ENCODE peak calls at places on chromosomes 4 and X, in eight cellular contexts. Q, H, L, Z, X, R, B and W are unnamed samples. For H3K27me3 and H3K36me3, the result is how much of the 10 kb centered on the place peaks cover.

GRCh38 chrX:68945603-68946228 is 116.9 kb downstream of the EFNB1 start:
- DNase-seq in X (no peak), B (peak), H (no peak), R (peak), Z (no peak), Q (peak), L (peak), W (peak)

GRCh38 chr4:38099908-38100407 is 139.8 kb downstream of the PTTG2 start:
- DNase-seq in L (no peak), Q (no peak), B (no peak), Z (no peak), X (no peak), R (peak), H (no peak), W (no peak)

GRCh38 chrX:23557070-23557469 is 110.2 kb upstream of the PRDX4 start:
- DNase-seq in B (peak), L (no peak), Z (no peak), H (no peak), X (no peak), R (peak), Q (no peak), W (no peak)

GRCh38 chrX:119399772-119400101 is 601 bp downstream of the SLC25A43 start:
- DNase-seq in Q (no peak), H (no peak), B (no peak), X (no peak), L (no peak), Z (no peak), R (peak), W (no peak)

GRCh38 chr4:1599491-1600210 is 84.5 kb downstream of the FAM53A start:
- DNase-seq in H (no peak), Q (no peak), R (no peak), Z (no peak), B (no peak), X (peak), L (no peak), W (peak)

GRCh38 chr4:57094482-57095223 is 15.5 kb downstream of the IGFBP7 start:
- DNase-seq in Q (no peak), Z (no peak), H (no peak), R (peak), L (no peak), B (no peak), X (no peak), W (no peak)

GRCh38 chrX:40154853-40155616 is 57.3 kb upstream of the BCOR start:
- DNase-seq in Z (peak), X (peak), H (peak), Q (peak), L (peak), B (no peak), R (peak), W (peak)

GRCh38 chrX:48165246-48165645 is 31.3 kb downstream of the SSX5 start:
- DNase-seq in Z (no peak), Q (no peak), L (no peak), B (no peak), R (no peak), H (no peak), X (no peak), W (no peak)

GRCh38 chrX:10197597-10198210 is 40.9 kb downstream of the CLCN4 start:
- DNase-seq in X (no peak), Z (no peak), H (peak), B (no peak), L (no peak), R (peak), Q (no peak), W (no peak)

GRCh38 chr4:144591401-144591800 is 54.6 kb upstream of the HHIP start:
- DNase-seq in R (peak), Z (no peak), Q (no peak), X (no peak), B (no peak), H (no peak), L (peak), W (no peak)

GRCh38 chr4:108118505-108118904 is 50.2 kb downstream of the LEF1 start:
- DNase-seq in Q (peak), Z (no peak), H (no peak), R (no peak), X (no peak), L (no peak), B (no peak), W (no peak)

GRCh38 chr4:8198206-8198905 is 734 bp upstream of the SH3TC1 start:
- DNase-seq in L (no peak), R (no peak), H (no peak), Z (no peak), Q (no peak), X (peak), B (no peak), W (no peak)

GRCh38 chrX:134537179-134537945 is 77.4 kb downstream of the HPRT1 start:
- DNase-seq in Z (no peak), X (no peak), Q (peak), H (no peak), B (no peak), R (peak), L (no peak), W (no peak)

GRCh38 chrX:114619874-114620273 is 36.0 kb downstream of the HTR2C start:
- DNase-seq in X (no peak), R (peak), Q (peak), Z (no peak), L (no peak), H (no peak), B (peak), W (peak)

GRCh38 chrX:121902463-121902862 is 855.1 kb downstream of the GLUD2 start:
- DNase-seq in L (no peak), X (no peak), R (peak), B (no peak), Z (no peak), Q (no peak), H (no peak), W (no peak)

GRCh38 chrX:45755719-45756118 is 555.0 kb upstream of the DIPK2B start:
- DNase-seq in X (no peak), R (no peak), H (no peak), B (no peak), Z (no peak), L (no peak), Q (no peak), W (no peak)

GRCh38 chr4:98151145-98151929 is 8.1 kb upstream of the STPG2 start:
- DNase-seq in Z (no peak), R (no peak), B (no peak), X (no peak), Q (no peak), L (no peak), H (no peak), W (no peak)

GRCh38 chr4:83082777-83083176 is 31.8 kb downstream of the PLAC8 start:
- DNase-seq in Z (no peak), H (no peak), L (no peak), B (no peak), Q (no peak), X (no peak), R (peak), W (no peak)

GRCh38 chrX:153516055-153516454 is 1.4 kb upstream of the ATP2B3 start:
- DNase-seq in L (no peak), B (no peak), H (no peak), X (no peak), Q (no peak), Z (no peak), R (no peak), W (no peak)

GRCh38 chr4:166366012-166366411 is 493.0 kb downstream of the TLL1 start:
- DNase-seq in Z (no peak), Q (no peak), B (no peak), H (no peak), L (no peak), R (no peak), X (no peak), W (no peak)

GRCh38 chr4:89645512-89645911 is 191.4 kb downstream of the SNCA start:
- DNase-seq in X (no peak), B (no peak), Z (no peak), Q (no peak), L (no peak), R (no peak), H (no peak), W (no peak)

GRCh38 chrX:57951666-57952319 is 41.5 kb upstream of the ZXDA start:
- DNase-seq in Z (peak), Q (no peak), H (peak), X (no peak), R (no peak), B (no peak), L (no peak), W (no peak)

GRCh38 chr4:162274354-162274753 is 110.6 kb upstream of the FSTL5 start:
- DNase-seq in R (no peak), B (peak), Z (no peak), L (no peak), Q (no peak), H (no peak), X (no peak), W (no peak)

GRCh38 chr4:111066447-111066846 is 443.6 kb upstream of the PITX2 start:
- DNase-seq in X (no peak), Q (no peak), L (no peak), H (no peak), Z (no peak), B (no peak), R (no peak), W (no peak)

GRCh38 chrX:2552621-2553297 is 52.0 kb upstream of the DHRSX start:
- DNase-seq in X (no peak), B (no peak), R (peak), H (no peak), L (no peak), Q (no peak), Z (no peak), W (no peak)

GRCh38 chr4:68617003-68617698 is 41.0 kb upstream of the UGT2B17 start:
- DNase-seq in X (no peak), H (no peak), R (no peak), B (no peak), Z (no peak), L (no peak), Q (no peak), W (no peak)

GRCh38 chr4:25154594-25155265 is 5.5 kb downstream of the SEPSECS start:
- DNase-seq in H (no peak), B (no peak), Z (no peak), L (no peak), R (no peak), X (no peak), Q (no peak), W (no peak)

GRCh38 chrX:9907645-9908387 is 59.3 kb upstream of the CLDN34 start:
- DNase-seq in L (no peak), Z (no peak), B (no peak), H (no peak), Q (no peak), X (no peak), R (peak), W (no peak)

DNA sequence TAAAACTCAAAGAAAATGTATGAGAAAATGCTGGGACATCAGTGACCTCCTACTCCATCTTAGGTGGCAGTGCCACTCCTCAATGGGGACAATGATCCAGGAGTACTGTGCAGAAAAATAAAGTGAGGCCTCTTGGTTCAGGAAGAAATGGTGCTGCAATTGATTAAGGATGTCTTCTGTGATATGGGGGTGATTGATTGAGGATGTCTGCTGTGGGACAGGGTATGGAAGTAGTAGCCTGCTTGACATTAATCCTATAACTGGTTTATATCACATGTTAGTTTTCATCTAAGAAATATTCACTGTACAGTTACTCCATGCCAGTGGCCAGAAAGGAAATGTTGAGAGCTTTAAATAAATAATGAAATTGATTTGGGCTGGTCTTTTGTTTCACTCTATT is 20.5 kb downstream of the OTOP1 start:
- DNase-seq in H (no peak), L (no peak), X (no peak), Q (no peak), B (no peak), Z (no peak), R (no peak), W (no peak)
- H3K27me3 ChIP-seq in H (under half), L (under half), X (under half), Q (under half), B (under half), Z (under half), R (under half), W (under half)

GRCh38 chr4:15776871-15777648 is 1.1 kb upstream of the CD38 start:
- DNase-seq in Q (no peak), H (peak), L (no peak), B (peak), Z (no peak), R (no peak), X (no peak), W (no peak)
- H3K4me3 ChIP-seq in Q (no peak), H (no peak), L (no peak), B (peak), Z (no peak), R (no peak), X (no peak), W (no peak)

GRCh38 chr4:6299875-6300274 is 30.2 kb downstream of the WFS1 start:
- DNase-seq in L (no peak), H (no peak), Z (no peak), B (no peak), X (no peak), Q (no peak), R (no peak), W (no peak)
- H3K36me3 ChIP-seq in L (half or more), H (under half), Z (under half), B (under half), X (half or more), Q (under half), R (under half), W (under half)

GRCh38 chrX:154804564-154804956 is 725 bp downstream of the MPP1 start:
- DNase-seq in Z (no peak), R (no peak), L (no peak), H (no peak), Q (no peak), X (no peak), B (no peak), W (no peak)
- H3K27me3 ChIP-seq in Z (under half), R (under half), L (under half), H (under half), Q (under half), X (under half), B (under half), W (under half)

GRCh38 chr4:152351080-152351479 is 184.8 kb downstream of the FBXW7 start:
- DNase-seq in Q (no peak), H (no peak), Z (no peak), L (no peak), B (no peak), X (no peak), R (no peak), W (no peak)

GRCh38 chr4:152352645-152353116 is 183.2 kb downstream of the FBXW7 start:
- DNase-seq in H (peak), L (peak), B (peak), R (peak), Q (no peak), X (no peak), Z (peak), W (peak)

GRCh38 chr4:152346979-152347378 is 188.9 kb downstream of the FBXW7 start:
- DNase-seq in H (no peak), R (no peak), B (no peak), Q (no peak), L (no peak), Z (no peak), X (no peak), W (no peak)

GRCh38 chr4:152352215-152352614 is 183.7 kb downstream of the FBXW7 start:
- DNase-seq in Q (no peak), B (no peak), Z (no peak), L (no peak), H (no peak), R (no peak), X (no peak), W (no peak)

DNA sequence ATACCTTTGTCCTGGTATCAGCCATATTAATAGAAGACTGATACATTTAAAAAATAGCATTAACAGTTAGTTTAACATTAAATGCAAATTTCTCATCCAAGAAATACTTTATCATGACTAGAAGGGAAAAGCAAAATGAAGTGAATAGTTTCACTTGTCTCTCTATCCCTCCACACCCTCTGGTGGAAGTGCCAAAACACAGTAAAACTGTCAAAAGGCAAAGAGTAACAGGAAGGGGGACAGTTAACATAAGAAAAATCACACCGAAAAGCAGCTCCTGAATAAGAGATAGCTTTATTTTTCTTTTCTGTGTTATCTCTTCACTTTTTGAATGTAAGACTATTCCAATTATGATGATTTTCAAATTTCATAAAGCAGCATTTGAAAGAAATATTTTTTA is 187.2 kb downstream of the FBXW7 start:
- DNase-seq in B (no peak), H (no peak), R (no peak), L (no peak), X (no peak), Q (no peak), Z (no peak), W (peak)
- H3K4me3 ChIP-seq in B (no peak), H (no peak), R (no peak), L (no peak), X (no peak), Q (no peak), Z (no peak), W (no peak)

DNA sequence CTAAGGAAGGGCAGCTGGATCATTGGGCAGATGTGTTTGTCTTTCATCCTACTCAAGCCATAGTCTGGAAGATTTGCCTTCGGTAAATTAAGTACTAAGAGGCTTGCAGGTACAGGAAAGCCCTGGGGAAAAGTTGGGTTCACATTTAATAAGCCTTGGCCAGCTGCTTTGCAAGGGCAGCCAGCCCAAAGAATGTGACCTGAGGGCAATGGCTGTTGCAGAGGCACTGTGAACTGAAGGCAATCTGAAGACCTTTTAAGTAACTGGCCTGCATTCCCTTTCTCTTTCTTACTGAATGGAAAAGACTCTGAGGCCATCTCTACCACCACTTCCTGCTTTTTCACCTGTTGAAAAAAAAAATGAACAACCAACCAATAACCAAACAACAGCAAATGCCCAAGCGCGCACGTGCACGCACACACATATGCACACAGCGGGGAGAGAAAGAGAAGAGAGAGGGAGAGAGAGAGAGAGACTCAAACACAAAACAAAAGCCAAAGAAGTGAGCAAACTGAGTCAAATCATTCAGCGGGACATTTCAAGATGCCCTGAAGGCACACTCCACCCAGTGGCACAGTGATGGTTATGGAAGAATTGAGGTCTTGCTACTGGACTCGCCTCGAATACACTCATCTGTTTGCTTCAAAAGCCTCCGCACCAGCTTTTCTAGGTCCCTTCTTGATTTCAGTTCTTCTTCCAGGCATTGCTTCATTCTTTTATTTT is 19.6 kb downstream of the CD40LG start:
- DNase-seq in X (no peak), Q (no peak), R (no peak), B (no peak), Z (no peak), L (no peak), H (no peak), W (no peak)
- H3K36me3 ChIP-seq in X (under half), Q (under half), R (under half), B (under half), Z (under half), L (under half), H (under half), W (under half)

GRCh38 chr4:5931526-5931925 is 38.6 kb upstream of the CRMP1 start:
- DNase-seq in X (no peak), R (no peak), B (no peak), H (no peak), Q (no peak), Z (no peak), L (no peak), W (no peak)
- H3K27me3 ChIP-seq in X (under half), R (under half), B (under half), H (under half), Q (under half), Z (under half), L (under half), W (under half)

GRCh38 chr4:140497428-140497775 is 691 bp downstream of the MGAT4D start:
- DNase-seq in R (no peak), H (no peak), X (no peak), Z (no peak), Q (no peak), B (no peak), L (no peak), W (no peak)

DNA sequence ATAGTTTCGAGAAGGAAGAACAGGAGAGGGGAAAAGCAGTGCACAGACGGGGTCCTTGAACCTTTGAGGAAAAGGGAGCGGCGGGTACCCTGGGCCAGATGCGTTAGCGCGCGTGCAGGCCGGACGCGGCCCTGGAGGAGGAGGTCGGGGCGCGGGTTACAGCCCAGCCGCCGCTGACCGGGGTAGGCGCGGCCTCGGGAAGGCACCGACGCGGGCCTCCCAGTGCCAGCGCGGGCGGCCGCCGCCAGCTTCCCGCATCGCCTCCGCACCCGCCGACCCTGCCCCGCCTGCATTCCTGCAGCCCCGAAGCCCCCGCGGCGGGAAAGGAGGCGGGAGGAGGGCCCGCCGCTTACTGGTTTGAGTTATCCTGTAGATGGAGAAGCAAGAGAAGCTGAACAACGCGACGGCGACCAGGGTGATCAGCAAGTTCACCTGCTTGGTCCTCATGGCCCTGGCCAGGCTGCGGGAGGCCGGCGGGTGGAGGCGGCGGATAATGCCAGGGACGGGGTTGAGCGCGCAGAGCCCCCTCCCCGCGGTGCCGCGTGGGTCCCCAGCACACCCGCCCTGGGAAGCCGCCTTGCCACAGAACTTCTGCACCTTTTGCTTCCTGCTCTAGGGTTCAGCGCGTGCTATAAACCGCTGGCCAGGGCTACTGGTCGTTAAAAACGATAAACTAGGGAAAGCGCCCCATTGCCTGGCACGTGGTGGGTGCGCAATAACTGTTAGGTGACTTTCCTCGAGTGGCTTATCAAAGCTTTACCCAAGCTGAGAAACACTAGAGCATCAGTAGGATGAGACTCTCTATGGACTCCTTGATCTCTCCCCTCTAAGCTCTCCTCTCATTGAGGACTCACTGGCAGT is at the start of gene MGAT4D:
- DNase-seq in X (peak), L (no peak), H (no peak), Z (no peak), R (peak), B (no peak), Q (no peak), W (peak)
- H3K4me3 ChIP-seq in X (peak), L (no peak), H (peak), Z (no peak), R (peak), B (no peak), Q (no peak), W (peak)